ENCODE peak calls at places on chromosomes 2 and 18, in eight cellular contexts. S is neuronal stem cell, A is AML-193, F is RWPE1, Y is DMS153, G is HEK293T, U is Calu3, B is pulmonary artery endothelial cell. Z is an unnamed sample.

GRCh38 chr18:13500891-13501887 is 225.2 kb downstream of the FAM210A start:
- DNase-seq in B (peak; percentile 73), F (peak; percentile 46), S (no peak), U (peak; percentile 4), Y (peak; percentile 44), G (no peak), A (no peak), Z (no peak)

GRCh38 chr2:44120428-44120827 is 48.2 kb upstream of the PPM1B start:
- DNase-seq in G (no peak), U (no peak), B (no peak), F (peak; percentile 30), S (no peak), A (peak; percentile 94), Y (no peak), Z (no peak)

GRCh38 chr2:238282861-238283738 is 5.3 kb downstream of the PER2 start:
- DNase-seq in Y (no peak), U (no peak), B (no peak), S (no peak), G (no peak), F (no peak), A (no peak), Z (no peak)

GRCh38 chr18:9022397-9023170 is 79.9 kb upstream of the NDUFV2 start:
- DNase-seq in G (no peak), Y (no peak), U (no peak), B (no peak), F (no peak), S (no peak), A (no peak), Z (no peak)

GRCh38 chr18:830315-830901 is 18.4 kb upstream of the YES1 start:
- DNase-seq in Y (no peak), U (no peak), G (no peak), S (no peak), F (no peak), B (peak; percentile 97), A (peak; percentile 83), Z (no peak)

GRCh38 chr18:30730915-30731314 is 311.6 kb downstream of the DSC3 start:
- DNase-seq in B (no peak), S (no peak), G (no peak), F (no peak), A (no peak), U (no peak), Y (no peak), Z (no peak)

GRCh38 chr18:52311331-52311730 is 28.7 kb upstream of the DCC start:
- DNase-seq in A (no peak), Y (no peak), G (no peak), F (no peak), U (no peak), B (no peak), S (no peak), Z (no peak)

GRCh38 chr18:35083174-35083712 is 42.0 kb downstream of the MAPRE2 start:
- DNase-seq in G (no peak), S (no peak), Y (no peak), U (no peak), F (no peak), B (no peak), A (no peak), Z (no peak)

GRCh38 chr2:28587526-28588230 is 91.8 kb downstream of the PLB1 start:
- DNase-seq in U (no peak), S (no peak), F (no peak), A (no peak), G (no peak), B (no peak), Y (no peak), Z (no peak)

GRCh38 chr2:86054539-86055082 is 51.1 kb downstream of the POLR1A start:
- DNase-seq in B (no peak), G (no peak), F (no peak), U (no peak), S (no peak), A (no peak), Y (no peak), Z (no peak)

GRCh38 chr2:111662039-111662740 is 221.8 kb downstream of the ANAPC1 start:
- DNase-seq in S (no peak), A (no peak), Y (no peak), U (no peak), G (no peak), B (no peak), F (peak; percentile 51), Z (no peak)

GRCh38 chr2:156320491-156320896 is 12.0 kb downstream of the NR4A2 start:
- DNase-seq in Y (no peak), B (no peak), U (no peak), A (no peak), F (peak; percentile 48), S (peak; percentile 46), G (no peak), Z (no peak)